ENCODE peak calls at places on chromosomes 2 and 18, in nine cellular contexts. S is tibial artery; P is cardiac muscle cell; F is coronary artery; Z is activated CD8-positive, alpha-beta T cell treated with anti-CD3 and anti-CD28 coated beads for 36 hours; I is IMR-90; G is lower leg skin; E is transverse colon; T is esophagus squamous epithelium. X is an unnamed sample.

GRCh38 chr2:71494091-71494490 is 40.7 kb downstream of the DYSF start:
- DNase-seq in S (no peak), P (no peak), F (no peak), Z (no peak), I (no peak), G (no peak), E (no peak), T (no peak), X (no peak)

GRCh38 chr2:196989496-196989895 is 63.0 kb upstream of the PGAP1 start:
- DNase-seq in S (no peak), P (no peak), F (no peak), Z (no peak), I (no peak), G (no peak), E (no peak), T (no peak), X (no peak)

GRCh38 chr2:231181848-231182247 is 16.6 kb upstream of the ARMC9 start:
- DNase-seq in S (peak), P (no peak), F (peak), Z (no peak), I (peak), G (peak), E (peak), T (no peak), X (no peak)

GRCh38 chr2:43005211-43005974 is 213.0 kb upstream of the HAAO start:
- DNase-seq in S (no peak), P (no peak), F (peak), Z (no peak), I (no peak), G (peak), E (peak), T (no peak), X (no peak)

GRCh38 chr18:51933903-51934302 is 406.1 kb upstream of the DCC start:
- DNase-seq in S (no peak), P (no peak), F (no peak), Z (no peak), I (no peak), G (no peak), E (no peak), T (no peak), X (no peak)

GRCh38 chr18:68219274-68219673 is 495.6 kb downstream of the TMX3 start:
- DNase-seq in S (no peak), P (no peak), F (no peak), Z (no peak), I (no peak), G (no peak), E (no peak), T (no peak), X (no peak)

GRCh38 chr18:55473534-55473933 is 114.5 kb downstream of the TCF4 start:
- DNase-seq in S (no peak), P (no peak), F (no peak), Z (no peak), I (no peak), G (no peak), E (no peak), T (no peak), X (no peak)

GRCh38 chr2:97812916-97813315 is 99.5 kb downstream of the ZAP70 start:
- DNase-seq in S (no peak), P (no peak), F (no peak), Z (no peak), I (peak), G (no peak), E (no peak), T (no peak), X (no peak)

GRCh38 chr2:111618953-111619902 is 264.8 kb downstream of the ANAPC1 start:
- DNase-seq in S (no peak), P (no peak), F (no peak), Z (no peak), I (no peak), G (no peak), E (no peak), T (no peak), X (no peak)

GRCh38 chr2:188870289-188870688 is 103.9 kb upstream of the COL3A1 start:
- DNase-seq in S (no peak), P (no peak), F (no peak), Z (peak), I (peak), G (no peak), E (no peak), T (no peak), X (no peak)

GRCh38 chr2:201196803-201197202 is 13.9 kb downstream of the CASP10 start:
- DNase-seq in S (no peak), P (no peak), F (no peak), Z (no peak), I (no peak), G (no peak), E (no peak), T (no peak), X (no peak)

GRCh38 chr2:216505133-216506106 is 6.8 kb downstream of the RPL37A start:
- DNase-seq in S (no peak), P (no peak), F (no peak), Z (no peak), I (no peak), G (no peak), E (no peak), T (no peak), X (no peak)

GRCh38 chr2:123500988-123501387 is 524.1 kb upstream of the CNTNAP5 start:
- DNase-seq in S (no peak), P (no peak), F (no peak), Z (no peak), I (no peak), G (no peak), E (no peak), T (no peak), X (no peak)

GRCh38 chr2:233912799-233913423 is 4.3 kb upstream of the TRPM8 start:
- DNase-seq in S (no peak), P (peak), F (no peak), Z (peak), I (peak), G (no peak), E (no peak), T (no peak), X (peak)

GRCh38 chr2:22855081-22855480 is 529.9 kb upstream of the KLHL29 start:
- DNase-seq in S (no peak), P (no peak), F (no peak), Z (no peak), I (no peak), G (no peak), E (no peak), T (no peak), X (no peak)

GRCh38 chr18:49565656-49566055 is 3.8 kb downstream of the LIPG start:
- DNase-seq in S (no peak), P (no peak), F (no peak), Z (no peak), I (peak), G (no peak), E (peak), T (no peak), X (no peak)

GRCh38 chr2:161139098-161139987 is 20.9 kb upstream of the TANK start:
- DNase-seq in S (no peak), P (no peak), F (no peak), Z (no peak), I (peak), G (no peak), E (no peak), T (no peak), X (no peak)

GRCh38 chr18:58892536-58892935 is 27.9 kb downstream of the ZNF532 start:
- DNase-seq in S (no peak), P (no peak), F (no peak), Z (no peak), I (no peak), G (no peak), E (no peak), T (no peak), X (no peak)

GRCh38 chr2:235807347-235807746 is 313.5 kb downstream of the AGAP1 start:
- DNase-seq in S (no peak), P (no peak), F (no peak), Z (no peak), I (no peak), G (no peak), E (no peak), T (no peak), X (no peak)

GRCh38 chr18:44943201-44943881 is 262.7 kb downstream of the SETBP1 start:
- DNase-seq in S (no peak), P (no peak), F (no peak), Z (no peak), I (no peak), G (no peak), E (no peak), T (no peak), X (no peak)

GRCh38 chr2:68463287-68463877 is 3.7 kb downstream of the FBXO48 start:
- DNase-seq in S (no peak), P (peak), F (no peak), Z (no peak), I (peak), G (no peak), E (no peak), T (no peak), X (no peak)

GRCh38 chr2:191631754-191632153 is 46.2 kb upstream of the NABP1 start:
- DNase-seq in S (no peak), P (no peak), F (no peak), Z (no peak), I (peak), G (no peak), E (peak), T (no peak), X (no peak)

GRCh38 chr18:63262369-63263335 is 56.9 kb downstream of the BCL2 start:
- DNase-seq in S (peak), P (peak), F (peak), Z (no peak), I (no peak), G (no peak), E (no peak), T (no peak), X (no peak)
- TF ChIP-seq CTCF in S (peak), P (no peak), F (no peak), Z (no peak), I (no peak), G (no peak), E (no peak), T (no peak), X (no peak)

DNA sequence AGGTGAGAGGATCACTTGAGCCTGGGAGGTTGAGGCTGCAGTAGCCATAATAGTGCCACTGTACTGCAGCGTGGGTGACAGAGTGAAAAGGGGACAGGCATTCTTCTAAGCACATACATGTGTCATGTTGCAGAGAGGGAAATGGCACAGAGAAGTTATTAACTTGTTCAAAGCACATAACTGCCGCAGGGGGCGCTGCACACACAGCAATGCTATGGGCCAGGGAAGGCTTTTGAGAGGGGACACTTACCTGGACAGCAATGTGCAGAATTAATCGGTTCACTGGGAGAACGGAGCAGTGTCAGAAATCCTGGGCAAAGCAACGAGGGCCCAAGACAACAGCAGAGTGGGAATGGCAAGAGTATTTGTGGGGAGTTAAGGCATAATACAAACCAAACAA is 2.4 kb downstream of the SCYGR8 start:
- DNase-seq in S (no peak), P (peak), F (no peak), Z (peak), I (no peak), G (peak), E (no peak), T (no peak), X (peak)
- TF ChIP-seq CTCF in S (no peak), P (peak), F (no peak), Z (no peak), I (peak), G (no peak), E (no peak), T (peak), X (peak)

GRCh38 chr2:109666466-109666865 is 52.3 kb downstream of the SOWAHC start:
- DNase-seq in S (no peak), P (no peak), F (no peak), Z (no peak), I (no peak), G (no peak), E (no peak), T (no peak), X (no peak)

GRCh38 chr2:109675666-109676345 is 61.6 kb downstream of the SOWAHC start:
- DNase-seq in S (no peak), P (no peak), F (no peak), Z (no peak), I (no peak), G (peak), E (peak), T (no peak), X (no peak)

GRCh38 chr2:109674894-109675534 is 60.9 kb downstream of the SOWAHC start:
- DNase-seq in S (no peak), P (no peak), F (no peak), Z (no peak), I (no peak), G (peak), E (peak), T (no peak), X (no peak)

GRCh38 chr2:109669731-109670130 is 55.6 kb downstream of the SOWAHC start:
- DNase-seq in S (peak), P (no peak), F (no peak), Z (no peak), I (no peak), G (peak), E (no peak), T (no peak), X (no peak)

GRCh38 chr2:109670556-109671411 is 56.6 kb downstream of the SOWAHC start:
- DNase-seq in S (peak), P (no peak), F (no peak), Z (no peak), I (no peak), G (peak), E (no peak), T (no peak), X (no peak)
- TF ChIP-seq CTCF in S (no peak), P (no peak), F (no peak), Z (no peak), I (no peak), G (no peak), E (no peak), T (no peak), X (no peak)

DNA sequence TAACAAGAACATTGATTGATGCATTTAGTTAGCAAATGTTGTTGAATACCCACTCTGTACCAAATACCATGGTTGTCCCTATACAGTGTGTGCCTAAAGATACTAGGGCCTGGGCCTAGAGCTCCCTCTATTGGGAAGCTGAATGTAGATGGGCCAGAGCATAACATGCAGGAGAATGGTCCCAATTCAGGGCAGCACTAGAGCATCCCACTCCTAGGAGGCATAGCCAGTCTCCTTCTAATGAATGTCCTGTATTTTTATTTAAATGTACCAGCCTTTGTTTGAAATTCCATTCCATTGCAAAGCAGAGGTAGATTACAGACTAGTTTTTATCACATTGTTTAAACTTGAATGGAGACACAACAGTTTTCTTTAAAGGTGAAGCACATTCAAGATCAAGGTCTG is 90.6 kb downstream of the FEZ2 start:
- DNase-seq in S (no peak), P (peak), F (no peak), Z (peak), I (peak), G (no peak), E (peak), T (no peak), X (peak)
- TF ChIP-seq CTCF in S (peak), P (peak), F (peak), Z (peak), I (peak), G (no peak), E (peak), T (peak), X (no peak)

X was measured in endothelial cell.